ENCODE peak calls at places on chromosomes 13 and 19, in seven cellular contexts. B is GM06990; N is hippocampal formation; J is MCF 10A; E is stimulated activated CD8-positive, alpha-beta memory T cell treated with anti-CD3 and anti-CD28 coated beads, Interleukin-12 subunit alpha, Interleukin-12 subunit beta, amount 100 ng/mL, for 4 hours; K is testis; G is A549. D is an unnamed sample.

GRCh38 chr19:44113784-44114390 is 688 bp downstream of the ZNF225 start:
- DNase-seq in B (no peak), N (no peak), J (peak), E (no peak), K (peak), G (peak), D (no peak)

GRCh38 chr13:20431080-20431479 is 94.6 kb downstream of the CRYL1 start:
- DNase-seq in B (no peak), N (no peak), J (peak), E (no peak), K (no peak), G (no peak), D (no peak)

GRCh38 chr13:63636231-63636993 is 2220.8 kb upstream of the PCDH20 start:
- DNase-seq in B (peak), N (no peak), J (no peak), E (no peak), K (no peak), G (peak), D (no peak)

GRCh38 chr13:63542704-63543215 is 2127.1 kb upstream of the PCDH20 start:
- DNase-seq in B (no peak), N (no peak), J (no peak), E (no peak), K (no peak), G (no peak), D (no peak)

GRCh38 chr13:21453352-21454089 is 5.6 kb downstream of the ZDHHC20 start:
- DNase-seq in B (no peak), N (no peak), J (no peak), E (no peak), K (no peak), G (no peak), D (no peak)

GRCh38 chr19:12217332-12217731 is 54.4 kb downstream of the ZNF136 start:
- DNase-seq in B (no peak), N (no peak), J (no peak), E (no peak), K (no peak), G (no peak), D (no peak)

GRCh38 chr19:46892252-46893179 is 31.7 kb downstream of the ARHGAP35 start:
- DNase-seq in B (peak), N (no peak), J (no peak), E (no peak), K (no peak), G (no peak), D (no peak)

GRCh38 chr13:35481777-35482176 is 5.3 kb upstream of the MAB21L1 start:
- DNase-seq in B (no peak), N (no peak), J (no peak), E (no peak), K (no peak), G (no peak), D (no peak)

GRCh38 chr13:94129490-94129894 is 350.0 kb downstream of the DCT start:
- DNase-seq in B (no peak), N (no peak), J (no peak), E (no peak), K (no peak), G (no peak), D (no peak)

GRCh38 chr13:21898461-21898860 is 227.6 kb downstream of the FGF9 start:
- DNase-seq in B (no peak), N (no peak), J (no peak), E (no peak), K (no peak), G (no peak), D (no peak)

GRCh38 chr13:30346159-30346788 is 38.9 kb upstream of the KATNAL1 start:
- DNase-seq in B (peak), N (no peak), J (no peak), E (peak), K (no peak), G (no peak), D (peak)

GRCh38 chr19:5397804-5398692 is 57.2 kb upstream of the ZNRF4 start:
- DNase-seq in B (no peak), N (no peak), J (no peak), E (no peak), K (no peak), G (peak), D (no peak)

GRCh38 chr13:85266331-85266730 is 532.9 kb downstream of the SLITRK6 start:
- DNase-seq in B (no peak), N (no peak), J (peak), E (no peak), K (no peak), G (no peak), D (no peak)

GRCh38 chr19:16361254-16361653 is 36.6 kb downstream of the KLF2 start:
- DNase-seq in B (no peak), N (no peak), J (no peak), E (no peak), K (peak), G (no peak), D (no peak)

GRCh38 chr19:15869109-15869555 is 28.7 kb downstream of the CYP4F2 start:
- DNase-seq in B (no peak), N (peak), J (peak), E (no peak), K (peak), G (peak), D (peak)

GRCh38 chr19:39403331-39404312 is 3.0 kb upstream of the ZFP36 start:
- DNase-seq in B (peak), N (peak), J (peak), E (peak), K (peak), G (peak), D (peak)

GRCh38 chr19:51690359-51691121 is 2.6 kb upstream of the SPACA6 start:
- DNase-seq in B (no peak), N (peak), J (peak), E (peak), K (peak), G (peak), D (peak)

GRCh38 chr19:18172331-18173053 is 1.1 kb upstream of the IFI30 start:
- DNase-seq in B (no peak), N (no peak), J (no peak), E (no peak), K (no peak), G (no peak), D (no peak)

GRCh38 chr19:3451451-3451866 is 28.9 kb downstream of the SMIM24 start:
- DNase-seq in B (no peak), N (no peak), J (no peak), E (no peak), K (no peak), G (no peak), D (no peak)

GRCh38 chr13:52454459-52454824 is 836 bp upstream of the CKAP2 start:
- DNase-seq in B (peak), N (no peak), J (peak), E (no peak), K (no peak), G (no peak), D (peak)

GRCh38 chr13:92313382-92313781 is 913.2 kb upstream of the GPC6 start:
- DNase-seq in B (no peak), N (no peak), J (no peak), E (no peak), K (no peak), G (no peak), D (no peak)

GRCh38 chr19:15836595-15837398 is 21.3 kb upstream of the OR10H1 start:
- DNase-seq in B (peak), N (peak), J (peak), E (peak), K (peak), G (peak), D (peak)

GRCh38 chr19:32539240-32539916 is 41.6 kb upstream of the PDCD5 start:
- DNase-seq in B (no peak), N (no peak), J (no peak), E (no peak), K (no peak), G (no peak), D (no peak)

GRCh38 chr13:94331281-94331680 is 148.2 kb downstream of the DCT start:
- DNase-seq in B (no peak), N (no peak), J (no peak), E (no peak), K (no peak), G (no peak), D (no peak)

GRCh38 chr19:10211691-10212090 is 16.9 kb upstream of the DNMT1 start:
- DNase-seq in B (no peak), N (no peak), J (no peak), E (no peak), K (no peak), G (no peak), D (no peak)